ENCODE peak calls at places on chromosomes 7 and 10, in ten cellular contexts. V is kidney tubule cell; I is adipocyte; C is activated effector memory CD4-positive, alpha-beta T cell treated with anti-CD3 and anti-CD28 coated beads, Interleukin-2, amount 50 U/mL, for 16 hours; Z is NCI-H1048; N is adrenal gland; A is NCI-H1436; H is NCI-H510A; X is CD4-positive, CD25-positive, alpha-beta regulatory T cell; L is iris pigment epithelial cell. J is an unnamed sample.

GRCh38 chr10:126917975-126918908 is 13.0 kb downstream of the DOCK1 start:
- DNase-seq in Z (no peak), L (no peak), C (peak), I (no peak), V (peak), X (no peak), H (peak), A (no peak), N (no peak), J (no peak)

GRCh38 chr10:101816913-101817541 is 1.2 kb downstream of the OGA start:
- DNase-seq in X (peak), Z (no peak), H (no peak), A (peak), I (no peak), V (no peak), L (no peak), N (no peak), C (no peak), J (no peak)

GRCh38 chr10:36759111-36759805 is 366.1 kb upstream of the ANKRD30A start:
- DNase-seq in X (no peak), V (peak), H (no peak), I (peak), A (no peak), L (peak), N (no peak), C (no peak), Z (no peak), J (no peak)

GRCh38 chr10:27893320-27894014 is 105.4 kb downstream of the ODAD2 start:
- DNase-seq in I (no peak), X (no peak), C (no peak), H (no peak), N (no peak), V (peak), Z (no peak), A (no peak), L (peak), J (peak)

GRCh38 chr7:128945668-128946366 is 8.1 kb downstream of the IRF5 start:
- DNase-seq in H (no peak), X (no peak), L (no peak), N (no peak), Z (no peak), V (no peak), I (no peak), A (no peak), C (no peak), J (no peak)

GRCh38 chr10:20233423-20233822 is 417.2 kb downstream of the PLXDC2 start:
- DNase-seq in I (no peak), X (no peak), Z (no peak), N (no peak), A (no peak), V (no peak), C (no peak), H (no peak), L (no peak), J (no peak)

GRCh38 chr7:82154728-82155127 is 288.8 kb downstream of the CACNA2D1 start:
- DNase-seq in L (no peak), V (no peak), H (no peak), Z (no peak), A (no peak), C (no peak), N (no peak), I (no peak), X (no peak), J (no peak)

GRCh38 chr7:151083071-151083823 is at the start of gene TMUB1:
- DNase-seq in C (peak), Z (peak), V (peak), X (peak), A (peak), N (peak), I (peak), L (no peak), H (no peak), J (peak)

GRCh38 chr7:16395121-16395520 is 26.2 kb downstream of the CRPPA start:
- DNase-seq in H (no peak), I (no peak), X (no peak), N (no peak), A (no peak), V (no peak), L (no peak), Z (no peak), C (no peak), J (no peak)

GRCh38 chr10:98361131-98361633 is 53.8 kb downstream of the PYROXD2 start:
- DNase-seq in A (no peak), X (peak), L (peak), V (peak), H (peak), I (no peak), N (peak), Z (no peak), C (no peak), J (no peak)

GRCh38 chr10:58544135-58544534 is 31.5 kb downstream of the BICC1 start:
- DNase-seq in C (no peak), I (peak), H (no peak), N (no peak), Z (no peak), L (peak), A (no peak), V (no peak), X (no peak), J (no peak)

GRCh38 chr7:76310102-76310957 is 7.9 kb downstream of the HSPB1 start:
- DNase-seq in C (no peak), Z (no peak), L (no peak), I (peak), X (no peak), H (peak), A (no peak), N (peak), V (no peak), J (no peak)

GRCh38 chr10:50536617-50537252 is 87.0 kb downstream of the SGMS1 start:
- DNase-seq in V (peak), Z (no peak), H (no peak), N (no peak), L (peak), X (no peak), I (no peak), A (no peak), C (no peak), J (no peak)

GRCh38 chr10:58590924-58591323 is 78.3 kb downstream of the BICC1 start:
- DNase-seq in A (no peak), X (no peak), H (no peak), C (no peak), L (peak), V (no peak), N (no peak), I (no peak), Z (no peak), J (no peak)

GRCh38 chr10:81696609-81697388 is 178.2 kb upstream of the NRG3 start:
- DNase-seq in A (no peak), H (no peak), Z (no peak), C (no peak), L (no peak), X (no peak), I (no peak), V (no peak), N (no peak), J (no peak)

GRCh38 chr10:78298835-78299234 is 265.2 kb downstream of the RPS24 start:
- DNase-seq in A (no peak), N (no peak), L (no peak), I (no peak), C (no peak), Z (no peak), X (no peak), V (no peak), H (no peak), J (no peak)

GRCh38 chr10:133131053-133131452 is 29.0 kb upstream of the KNDC1 start:
- DNase-seq in C (peak), N (no peak), H (no peak), I (no peak), L (no peak), A (no peak), Z (no peak), X (no peak), V (no peak), J (no peak)

GRCh38 chr10:132497788-132498561 is 39.6 kb upstream of the INPP5A start:
- DNase-seq in L (no peak), C (peak), V (no peak), Z (no peak), I (no peak), X (no peak), N (no peak), A (no peak), H (no peak), J (no peak)

GRCh38 chr10:33005322-33006282 is 47.6 kb upstream of the ITGB1 start:
- DNase-seq in V (peak), H (peak), Z (no peak), N (peak), I (peak), C (peak), A (peak), X (peak), L (peak), J (no peak)

GRCh38 chr10:78905015-78905939 is 163.5 kb upstream of the ZMIZ1 start:
- DNase-seq in L (no peak), N (peak), V (no peak), H (no peak), Z (no peak), I (no peak), A (no peak), C (no peak), X (no peak), J (no peak)

GRCh38 chr10:89563861-89564478 is 28.6 kb upstream of the SLC16A12 start:
- DNase-seq in X (peak), C (no peak), A (peak), L (peak), Z (no peak), N (no peak), I (peak), V (peak), H (no peak), J (peak)

GRCh38 chr7:158586499-158587191 is 978 bp downstream of the PTPRN2 start:
- DNase-seq in A (no peak), X (no peak), I (no peak), Z (no peak), C (peak), V (no peak), L (no peak), N (no peak), H (no peak), J (no peak)

GRCh38 chr7:107643938-107644703 is 16.5 kb upstream of the SLC26A4 start:
- DNase-seq in A (no peak), N (no peak), C (no peak), Z (no peak), L (peak), I (peak), V (no peak), H (no peak), X (no peak), J (no peak)

GRCh38 chr7:149774237-149775175 is 1.1 kb upstream of the ZNF467 start:
- DNase-seq in C (no peak), X (no peak), H (no peak), N (no peak), Z (no peak), L (no peak), I (no peak), A (no peak), V (peak), J (no peak)

GRCh38 chr10:102468683-102469082 is 17.3 kb upstream of the C10orf95 start:
- DNase-seq in X (no peak), A (no peak), H (no peak), N (no peak), I (no peak), C (no peak), V (no peak), L (no peak), Z (no peak), J (no peak)

GRCh38 chr10:127039435-127039834 is 134.2 kb downstream of the DOCK1 start:
- DNase-seq in V (no peak), L (no peak), A (no peak), C (no peak), I (no peak), H (no peak), X (no peak), Z (no peak), N (no peak), J (no peak)

GRCh38 chr10:121668336-121669009 is 70.2 kb upstream of the FGFR2 start:
- DNase-seq in A (no peak), C (no peak), X (no peak), N (peak), H (peak), V (peak), L (no peak), I (no peak), Z (no peak), J (no peak)

GRCh38 chr10:44779511-44779910 is 131.6 kb upstream of the TMEM72 start:
- DNase-seq in H (no peak), L (no peak), A (no peak), N (no peak), Z (no peak), X (no peak), V (no peak), I (no peak), C (no peak), J (no peak)

GRCh38 chr7:29953735-29954347 is 35.8 kb downstream of the SCRN1 start:
- DNase-seq in A (no peak), X (no peak), V (no peak), Z (no peak), C (no peak), H (no peak), L (no peak), N (no peak), I (peak), J (no peak)

GRCh38 chr7:79137942-79138341 is 315.5 kb downstream of the MAGI2 start:
- DNase-seq in Z (no peak), A (no peak), N (no peak), I (no peak), C (no peak), L (peak), H (no peak), V (no peak), X (no peak), J (no peak)

GRCh38 chr7:20408467-20408826 is 77.7 kb downstream of the ITGB8 start:
- DNase-seq in C (no peak), X (no peak), I (peak), L (peak), H (no peak), A (no peak), V (no peak), Z (no peak), N (no peak), J (no peak)